ENCODE peak calls at places on chromosomes 4 and X, in seven cellular contexts. L is neural crest cell, T is B cell, C is neural progenitor cell, R is PC-3, W is tibial nerve, A is SK-N-SH. P is an unnamed sample.
A peak's percentile ranks its signal among the peaks of the same experiment; 100 is the strongest.

GRCh38 chr4:86961103-86961502 is 26.3 kb downstream of the AFF1 start:
- DNase-seq in L (no peak), T (no peak), C (no peak), R (no peak), W (no peak), A (no peak), P (no peak)

GRCh38 chr4:100696531-100696930 is 178.7 kb upstream of the EMCN start:
- DNase-seq in L (no peak), T (no peak), C (no peak), R (no peak), W (no peak), A (no peak), P (no peak)

GRCh38 chrX:70444326-70445196 is at the start of gene DLG3:
- DNase-seq in L (peak; percentile 54), T (no peak), C (peak; percentile 81), R (peak; percentile 30), W (no peak), A (peak; percentile 84), P (peak; percentile 76)

GRCh38 chr4:139956436-139957107 is 197.4 kb downstream of the MAML3 start:
- DNase-seq in L (no peak), T (no peak), C (peak; percentile 24), R (no peak), W (no peak), A (no peak), P (no peak)

GRCh38 chr4:165783626-165784025 is 89.4 kb upstream of the TLL1 start:
- DNase-seq in L (no peak), T (no peak), C (peak; percentile 26), R (no peak), W (no peak), A (no peak), P (no peak)

GRCh38 chr4:183426507-183426906 is 17.9 kb upstream of the CDKN2AIP start:
- DNase-seq in L (no peak), T (no peak), C (no peak), R (no peak), W (no peak), A (no peak), P (no peak)

GRCh38 chr4:68361146-68361589 is 11.3 kb upstream of the YTHDC1 start:
- DNase-seq in L (no peak), T (no peak), C (no peak), R (peak; percentile 94), W (no peak), A (no peak), P (no peak)

GRCh38 chr4:242121-242848 is 63.0 kb downstream of the ZNF732 start:
- DNase-seq in L (no peak), T (peak; percentile 52), C (peak; percentile 61), R (peak; percentile 74), W (no peak), A (no peak), P (peak; percentile 38)

GRCh38 chrX:152445926-152446325 is 5.2 kb downstream of the GABRA3 start:
- DNase-seq in L (no peak), T (no peak), C (no peak), R (no peak), W (no peak), A (no peak), P (no peak)

GRCh38 chr4:76206222-76206942 is 7.2 kb downstream of the SCARB2 start:
- DNase-seq in L (no peak), T (no peak), C (no peak), R (no peak), W (no peak), A (peak; percentile 25), P (peak; percentile 54)

GRCh38 chr4:172674811-172675210 is 493.8 kb upstream of the GALNT7 start:
- DNase-seq in L (no peak), T (no peak), C (no peak), R (no peak), W (no peak), A (no peak), P (no peak)

GRCh38 chr4:156945532-156945931 is 26.1 kb downstream of the PDGFC start:
- DNase-seq in L (no peak), T (no peak), C (no peak), R (peak; percentile 52), W (no peak), A (no peak), P (no peak)

GRCh38 chr4:38757945-38758344 is 24.8 kb downstream of the TLR10 start:
- DNase-seq in L (no peak), T (no peak), C (peak; percentile 15), R (peak; percentile 59), W (no peak), A (no peak), P (no peak)

GRCh38 chr4:38760915-38761314 is 21.9 kb downstream of the TLR10 start:
- DNase-seq in L (no peak), T (no peak), C (no peak), R (no peak), W (no peak), A (no peak), P (no peak)

GRCh38 chr4:38759077-38759789 is 23.6 kb downstream of the TLR10 start:
- DNase-seq in L (peak; percentile 74), T (no peak), C (peak; percentile 67), R (peak; percentile 57), W (peak; percentile 61), A (peak; percentile 58), P (peak; percentile 62)

GRCh38 chr4:38762560-38762959 is 20.2 kb downstream of the TLR10 start:
- DNase-seq in L (no peak), T (no peak), C (no peak), R (no peak), W (no peak), A (no peak), P (no peak)

GRCh38 chr4:38759790-38760122 is 23.0 kb downstream of the TLR10 start:
- DNase-seq in L (no peak), T (no peak), C (no peak), R (no peak), W (no peak), A (no peak), P (no peak)
- TF ChIP-seq CTCF in L (no peak), T (peak; percentile 17), C (no peak), R (peak; percentile 26), W (no peak), A (no peak), P (no peak)

DNA sequence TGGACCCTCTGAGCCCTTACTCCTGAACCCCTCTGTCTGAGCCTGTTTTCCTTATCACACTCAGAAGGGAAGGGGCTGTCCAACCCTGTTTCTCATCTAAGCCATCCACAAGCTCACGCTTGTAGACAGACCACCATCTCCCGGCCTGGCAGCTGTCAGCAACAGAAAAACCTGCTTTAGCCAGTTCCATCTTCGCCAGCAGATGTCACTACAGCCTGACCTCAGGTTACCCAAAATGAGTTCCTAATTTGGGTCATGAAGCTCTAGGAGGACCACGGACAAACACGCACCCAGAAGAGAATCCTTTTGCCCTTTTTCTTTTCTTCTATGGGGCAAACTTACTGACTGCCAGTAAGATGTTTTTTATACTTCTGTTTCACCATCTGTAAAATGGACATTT is 445.4 kb downstream of the BCOR start:
- DNase-seq in L (no peak), T (no peak), C (peak; percentile 39), R (peak; percentile 58), W (no peak), A (peak; percentile 34), P (no peak)
- TF ChIP-seq CTCF in L (peak; percentile 40), T (peak; percentile 26), C (peak; percentile 45), R (peak; percentile 72), W (peak; percentile 28), A (peak; percentile 58), P (no peak)

GRCh38 chrX:38987135-38987780 is 186.0 kb downstream of the MID1IP1 start:
- DNase-seq in L (no peak), T (no peak), C (no peak), R (peak; percentile 25), W (no peak), A (peak; percentile 17), P (peak; percentile 15)

GRCh38 chrX:38982843-38983242 is 181.6 kb downstream of the MID1IP1 start:
- DNase-seq in L (no peak), T (no peak), C (no peak), R (no peak), W (no peak), A (no peak), P (no peak)

GRCh38 chrX:38986586-38986985 is 185.3 kb downstream of the MID1IP1 start:
- DNase-seq in L (no peak), T (no peak), C (no peak), R (no peak), W (no peak), A (no peak), P (no peak)

GRCh38 chrX:38985945-38986344 is 184.7 kb downstream of the MID1IP1 start:
- DNase-seq in L (no peak), T (no peak), C (no peak), R (no peak), W (no peak), A (no peak), P (no peak)

GRCh38 chrX:38985375-38985774 is 184.1 kb downstream of the MID1IP1 start:
- DNase-seq in L (no peak), T (peak; percentile 28), C (no peak), R (peak; percentile 58), W (no peak), A (peak; percentile 13), P (no peak)
- TF ChIP-seq CTCF in L (no peak), T (peak; percentile 23), C (peak; percentile 16), R (peak; percentile 60), W (no peak), A (peak; percentile 44), P (no peak)

DNA sequence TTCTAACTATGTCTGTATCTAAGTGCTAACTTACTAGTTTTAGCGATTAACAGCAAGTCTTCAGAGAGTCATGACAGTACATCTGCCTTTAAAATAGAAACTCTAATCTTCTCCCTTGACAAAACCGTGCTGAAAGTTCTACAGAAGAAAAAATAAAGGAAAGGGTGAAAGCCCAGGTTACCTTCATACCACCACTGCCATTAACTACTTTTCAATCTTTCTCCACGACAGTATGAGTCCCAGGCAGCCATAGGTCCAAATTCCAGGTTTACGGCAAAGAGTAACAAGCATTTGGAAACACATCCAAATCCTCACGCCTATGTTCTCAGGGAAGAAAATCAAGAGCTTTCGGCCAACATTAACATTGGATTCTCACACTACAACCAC is 12.4 kb upstream of the ZCCHC13 start:
- DNase-seq in L (no peak), T (no peak), C (no peak), R (no peak), W (no peak), A (no peak), P (no peak)
- TF ChIP-seq CTCF in L (no peak), T (no peak), C (no peak), R (no peak), W (no peak), A (no peak), P (no peak)

DNA sequence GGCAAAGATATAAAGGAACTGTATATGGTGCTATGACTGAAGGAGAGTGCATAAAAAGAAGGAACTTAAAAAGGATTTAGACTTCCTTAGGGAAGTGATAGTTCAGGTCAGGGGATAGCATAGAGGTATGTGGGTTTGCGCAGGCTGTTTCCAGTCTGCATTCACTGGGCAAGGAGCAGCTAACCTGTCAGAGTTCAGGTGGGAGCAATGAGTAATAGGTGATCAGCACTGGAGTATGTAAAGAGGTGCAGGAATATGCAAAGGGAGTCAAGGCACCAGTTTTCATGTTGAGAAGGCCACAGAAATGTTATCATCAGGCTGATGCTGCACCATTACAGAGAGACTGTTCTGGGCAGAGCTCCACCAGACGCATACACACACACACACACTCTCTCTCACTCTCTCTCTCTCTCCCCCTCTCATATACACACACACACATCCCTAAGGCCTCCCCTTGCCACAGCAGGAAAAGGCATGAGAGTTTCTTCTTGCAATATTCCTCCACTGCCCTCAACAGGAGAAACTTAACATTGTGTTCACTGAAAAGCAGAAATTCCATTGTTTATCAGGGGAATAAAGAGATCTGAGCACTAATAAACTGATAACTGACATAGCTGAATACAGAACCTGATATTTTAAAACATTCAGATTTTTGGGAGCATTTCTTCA is 256.4 kb upstream of the GRID2 start:
- DNase-seq in L (no peak), T (no peak), C (peak; percentile 7), R (peak; percentile 38), W (no peak), A (peak; percentile 2), P (no peak)
- TF ChIP-seq CTCF in L (no peak), T (no peak), C (no peak), R (peak; percentile 43), W (no peak), A (peak; percentile 39), P (no peak)

GRCh38 chrX:130165703-130166502 is at the start of gene AIFM1:
- DNase-seq in L (peak; percentile 78), T (peak; percentile 77), C (peak; percentile 95), R (peak; percentile 94), W (peak; percentile 66), A (peak; percentile 93), P (peak; percentile 92)
- TF ChIP-seq CTCF in L (no peak), T (no peak), C (no peak), R (no peak), W (peak; percentile 44), A (no peak), P (no peak)

P was measured in glutamatergic neuron.